ENCODE peak calls at places on chromosomes 1 and 21, in five cellular contexts. G is ascending aorta, R is AG04450, H is cardiac muscle cell, L is progenitor cell of endocrine pancreas. I is an unnamed sample.

GRCh38 chr1:162835157-162835899 is 25.6 kb downstream of the CCDC190 start:
- DNase-seq in R (no peak), L (no peak), H (peak), G (no peak), I (no peak)

GRCh38 chr1:206814716-206815341 is 42.5 kb upstream of the IL10 start:
- DNase-seq in H (peak), G (no peak), L (no peak), R (peak), I (no peak)

GRCh38 chr1:2228684-2229031 is 539 bp downstream of the SKI start:
- DNase-seq in R (no peak), G (no peak), H (peak), L (no peak), I (peak)

GRCh38 chr1:27564710-27565649 is 39.0 kb downstream of the AHDC1 start:
- DNase-seq in R (no peak), G (no peak), H (no peak), L (no peak), I (no peak)

GRCh38 chr1:234258071-234258470 is 115.2 kb upstream of the COA6 start:
- DNase-seq in H (no peak), G (no peak), L (no peak), R (no peak), I (no peak)

GRCh38 chr1:97145321-97145956 is 423.9 kb downstream of the PTBP2 start:
- DNase-seq in G (no peak), L (no peak), R (no peak), H (peak), I (no peak)

GRCh38 chr1:53210352-53210751 is 10.1 kb downstream of the CZIB start:
- DNase-seq in L (no peak), H (no peak), R (no peak), G (no peak), I (no peak)

GRCh38 chr1:156494309-156494895 is 6.2 kb downstream of the MEF2D start:
- DNase-seq in H (no peak), R (no peak), G (no peak), L (no peak), I (no peak)

GRCh38 chr1:181318858-181319235 is 164.5 kb upstream of the CACNA1E start:
- DNase-seq in L (no peak), H (peak), R (no peak), G (no peak), I (no peak)

GRCh38 chr1:192489046-192489445 is 86.5 kb upstream of the RGS1 start:
- DNase-seq in G (no peak), R (no peak), H (no peak), L (no peak), I (no peak)

GRCh38 chr1:24643362-24644346 is 552 bp downstream of the SRRM1 start:
- DNase-seq in G (no peak), H (no peak), L (no peak), R (no peak), I (peak)

GRCh38 chr1:38138498-38139233 is 92.1 kb upstream of the POU3F1 start:
- DNase-seq in R (peak), H (peak), L (no peak), G (peak), I (no peak)

GRCh38 chr1:170174395-170174794 is 28.6 kb downstream of the NTMT2 start:
- DNase-seq in H (no peak), G (no peak), R (no peak), L (no peak), I (no peak)

GRCh38 chr1:8425781-8426161 is 107.9 kb downstream of the SLC45A1 start:
- DNase-seq in L (no peak), H (no peak), R (no peak), G (no peak), I (no peak)

GRCh38 chr1:27000817-27001460 is 7.4 kb downstream of the TRNP1 start:
- DNase-seq in G (peak), R (no peak), H (peak), L (no peak), I (no peak)

GRCh38 chr1:47918257-47918867 is 78.8 kb downstream of the TRABD2B start:
- DNase-seq in R (no peak), L (no peak), H (no peak), G (no peak), I (no peak)

GRCh38 chr1:39689635-39690034 is 1.6 kb downstream of the HPCAL4 start:
- DNase-seq in H (no peak), R (no peak), G (no peak), L (no peak), I (no peak)

GRCh38 chr1:2454227-2454626 is 21.9 kb upstream of the PLCH2 start:
- DNase-seq in L (no peak), H (no peak), G (no peak), R (no peak), I (no peak)

GRCh38 chr1:109959974-109960744 is 24.4 kb upstream of the AHCYL1 start:
- DNase-seq in G (no peak), H (peak), L (no peak), R (peak), I (no peak)

GRCh38 chr1:50705041-50705440 is 255.0 kb downstream of the FAF1 start:
- DNase-seq in R (no peak), L (no peak), H (no peak), G (no peak), I (no peak)

GRCh38 chr1:221636967-221637366 is 104.9 kb downstream of the DUSP10 start:
- DNase-seq in G (no peak), R (no peak), H (no peak), L (no peak), I (no peak)

GRCh38 chr21:32770514-32771133 is 931 bp downstream of the PAXBP1 start:
- DNase-seq in R (no peak), G (no peak), L (no peak), H (no peak), I (no peak)

GRCh38 chr1:218259800-218260199 is 25.3 kb upstream of the RRP15 start:
- DNase-seq in L (no peak), H (peak), R (no peak), G (no peak), I (no peak)

DNA sequence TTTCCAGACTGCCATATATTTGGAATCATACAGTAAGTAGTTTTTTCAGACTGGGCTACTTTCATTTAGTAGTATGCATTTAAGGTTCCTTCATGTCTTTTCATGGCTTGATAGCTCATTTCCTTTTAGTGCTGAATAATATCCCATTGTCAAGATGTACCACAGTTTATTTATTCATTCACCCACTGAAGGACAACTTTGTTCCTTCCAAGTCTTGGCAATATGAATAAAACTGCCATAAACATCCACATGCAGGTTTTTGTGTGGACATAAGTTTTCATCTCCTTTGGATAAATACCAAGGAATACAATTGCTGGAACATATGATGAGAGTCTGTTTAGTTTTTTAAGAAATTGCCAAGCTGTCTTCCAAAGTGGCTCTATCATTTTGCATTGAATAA is 366.4 kb upstream of the NFIA start:
- DNase-seq in G (no peak), H (no peak), L (no peak), R (no peak), I (no peak)
- TF ChIP-seq CTCF in G (no peak), H (no peak), L (no peak), R (no peak), I (no peak)

DNA sequence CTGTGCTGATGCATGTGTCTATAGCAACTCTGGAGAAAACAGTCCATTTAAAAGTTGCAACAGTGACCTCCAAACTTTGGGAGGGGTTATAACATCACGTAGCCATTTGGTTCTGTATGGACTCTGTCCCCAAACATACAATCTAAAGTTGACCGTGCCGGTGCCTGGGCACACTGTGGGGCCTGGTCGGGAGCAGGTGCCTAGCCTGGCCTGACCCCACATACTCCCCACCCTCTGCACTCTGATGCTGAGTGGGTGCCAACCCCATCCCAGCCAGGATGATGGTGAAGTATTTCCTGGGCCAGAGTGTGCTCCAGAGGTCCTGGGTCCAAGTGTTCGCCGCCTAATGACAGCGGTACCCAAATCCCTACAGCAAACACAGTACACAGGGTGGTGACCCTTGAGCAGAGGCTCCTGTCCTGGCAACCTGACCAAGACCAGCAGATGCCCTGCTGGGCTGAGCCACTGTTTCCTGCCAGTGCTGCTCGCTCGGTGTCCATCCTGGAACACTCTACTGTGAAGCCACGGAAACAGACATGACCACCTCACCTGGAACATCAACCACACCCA is 46.3 kb upstream of the LRRC52 start:
- DNase-seq in R (no peak), H (no peak), G (no peak), L (no peak), I (no peak)
- TF ChIP-seq CTCF in R (no peak), H (no peak), G (no peak), L (no peak), I (no peak)

GRCh38 chr1:204592246-204592948 is 76.2 kb downstream of the MDM4 start:
- DNase-seq in R (no peak), G (no peak), L (no peak), H (no peak), I (no peak)
- TF ChIP-seq CTCF in R (no peak), G (no peak), L (no peak), H (no peak), I (no peak)

DNA sequence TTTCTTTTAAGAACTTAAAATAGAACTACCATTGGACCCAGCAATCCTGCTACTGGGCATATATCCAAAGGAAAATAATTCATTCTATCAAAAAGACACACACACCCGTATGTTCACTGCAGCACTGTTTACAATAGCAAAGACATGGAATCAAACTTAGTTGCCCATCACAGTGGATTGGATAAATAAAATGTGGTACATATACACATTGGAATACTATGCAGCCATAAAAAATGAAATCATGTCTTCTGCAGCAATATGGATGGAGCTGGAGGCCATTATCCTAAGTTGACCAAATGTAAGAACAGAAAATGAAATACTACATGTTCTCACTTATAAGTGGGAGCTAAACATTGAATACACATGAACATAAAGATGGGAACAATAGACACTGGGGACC is 585.3 kb upstream of the USP24 start:
- DNase-seq in G (no peak), H (no peak), R (no peak), L (no peak), I (no peak)
- TF ChIP-seq CTCF in G (no peak), H (no peak), R (no peak), L (no peak), I (no peak)

DNA sequence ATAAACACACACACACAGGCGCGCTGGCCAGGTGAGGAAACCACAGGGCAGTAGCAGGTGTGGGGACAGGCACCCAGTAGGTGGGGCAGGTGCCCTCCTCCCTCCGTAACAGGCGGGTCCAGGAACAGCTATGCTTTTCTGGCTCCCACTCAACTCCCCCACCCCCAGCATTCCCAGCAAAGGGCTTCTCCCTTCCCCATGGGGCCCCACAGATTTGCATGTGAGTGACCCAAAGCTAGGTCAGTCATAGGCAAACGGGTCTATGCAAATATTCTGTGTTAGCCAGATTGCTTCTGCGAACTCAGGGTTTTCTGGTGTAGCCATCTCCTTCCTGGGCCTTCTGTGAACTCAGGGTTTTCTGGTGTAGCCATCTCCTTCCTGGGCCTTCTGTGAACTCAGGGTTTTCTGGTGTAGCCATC is 114.2 kb downstream of the SIK1 start:
- DNase-seq in G (no peak), H (no peak), R (no peak), L (no peak), I (no peak)
- TF ChIP-seq CTCF in G (no peak), H (no peak), R (no peak), L (no peak), I (no peak)

DNA sequence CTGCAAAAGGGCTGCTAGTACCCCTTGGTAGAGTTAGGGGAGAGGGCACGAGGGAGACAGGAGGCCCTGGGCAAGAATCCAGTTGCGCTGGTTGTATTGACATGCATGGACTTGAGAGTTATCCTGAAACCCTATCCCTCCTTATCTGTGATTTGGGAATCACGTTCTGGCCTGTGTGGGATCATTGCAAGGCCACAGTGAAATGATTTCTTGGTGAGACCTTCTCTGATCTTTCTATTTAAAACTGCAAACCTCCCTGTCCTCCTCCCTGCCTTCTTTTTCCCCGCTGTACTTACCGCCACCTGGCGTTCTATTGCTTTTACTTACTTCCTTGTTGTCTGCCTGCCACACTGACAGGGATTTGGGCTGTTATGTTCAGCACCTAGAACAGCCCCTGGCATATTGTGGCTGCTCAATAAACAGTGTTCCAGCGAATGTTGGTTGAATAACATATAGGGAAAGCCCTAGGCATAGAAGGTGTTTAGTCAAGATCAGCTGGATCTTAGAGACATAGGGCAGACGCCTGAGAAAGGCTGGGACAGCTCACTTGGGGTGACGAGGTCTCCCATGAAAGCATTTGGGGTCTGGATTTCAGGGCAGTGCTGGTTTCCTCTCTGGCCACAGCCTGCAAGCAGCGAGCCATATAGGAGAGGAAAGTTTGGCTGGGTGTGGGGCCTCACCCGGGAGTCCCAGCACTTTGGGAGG is 25.6 kb downstream of the ALPL start:
- DNase-seq in R (no peak), G (no peak), H (peak), L (no peak), I (no peak)
- TF ChIP-seq CTCF in R (peak), G (no peak), H (peak), L (peak), I (peak)

GRCh38 chr1:207908112-207908734 is 2.7 kb downstream of the CD34 start:
- DNase-seq in G (peak), H (peak), L (no peak), R (no peak), I (no peak)
- TF ChIP-seq CTCF in G (no peak), H (no peak), L (no peak), R (no peak), I (no peak)